ENCODE peak calls at places on chromosomes 11 and 22, in ten cellular contexts. H is A549, K is transverse colon, P is tibial nerve, L is sigmoid colon, Y is esophagus muscularis mucosa, I is K562, G is ovary, Z is HepG2, T is suprapubic skin. R is an unnamed sample.

GRCh38 chr22:17665884-17666283 is 27.3 kb downstream of the BCL2L13 start:
- DNase-seq in H (no peak), K (no peak), P (no peak), L (no peak), Y (no peak), I (no peak), G (no peak), Z (no peak), T (no peak), R (no peak)

GRCh38 chr11:122180435-122180834 is 64.4 kb upstream of the BLID start:
- DNase-seq in H (no peak), K (no peak), P (no peak), L (no peak), Y (no peak), I (no peak), G (no peak), Z (no peak), T (no peak), R (no peak)

GRCh38 chr22:35900483-35901168 is 128.0 kb downstream of the RBFOX2 start:
- DNase-seq in H (no peak), K (no peak), P (no peak), L (no peak), Y (no peak), I (no peak), G (no peak), Z (no peak), T (no peak), R (no peak)

GRCh38 chr11:62555464-62556092 is 9.0 kb upstream of the AHNAK start:
- DNase-seq in H (peak; percentile 26), K (peak; percentile 74), P (no peak), L (peak; percentile 76), Y (no peak), I (peak; percentile 56), G (no peak), Z (no peak), T (peak; percentile 74), R (no peak)

GRCh38 chr11:12175694-12176241 is 65.4 kb downstream of the MICAL2 start:
- DNase-seq in H (peak; percentile 66), K (no peak), P (no peak), L (no peak), Y (no peak), I (peak; percentile 44), G (no peak), Z (no peak), T (no peak), R (no peak)

GRCh38 chr22:30860176-30861105 is 108.1 kb downstream of the MORC2 start:
- DNase-seq in H (no peak), K (no peak), P (no peak), L (no peak), Y (peak; percentile 83), I (no peak), G (no peak), Z (no peak), T (peak; percentile 30), R (peak; percentile 17)

GRCh38 chr11:3627291-3627690 is 14.5 kb downstream of the ART5 start:
- DNase-seq in H (no peak), K (no peak), P (no peak), L (no peak), Y (no peak), I (no peak), G (no peak), Z (no peak), T (no peak), R (no peak)

GRCh38 chr11:107665016-107665415 is 46.8 kb downstream of the SLN start:
- DNase-seq in H (no peak), K (no peak), P (no peak), L (no peak), Y (peak; percentile 45), I (no peak), G (no peak), Z (no peak), T (no peak), R (no peak)

GRCh38 chr11:65593518-65594414 is 1.8 kb downstream of the KCNK7 start:
- DNase-seq in H (no peak), K (peak; percentile 49), P (no peak), L (peak; percentile 75), Y (no peak), I (peak; percentile 64), G (no peak), Z (no peak), T (no peak), R (no peak)

GRCh38 chr11:120023120-120023519 is 114.8 kb downstream of the TRIM29 start:
- DNase-seq in H (no peak), K (no peak), P (no peak), L (no peak), Y (no peak), I (no peak), G (no peak), Z (no peak), T (no peak), R (no peak)

GRCh38 chr11:12248330-12248729 is 129.0 kb upstream of the PARVA start:
- DNase-seq in H (no peak), K (peak; percentile 92), P (peak; percentile 72), L (peak; percentile 92), Y (no peak), I (no peak), G (peak; percentile 73), Z (peak; percentile 69), T (no peak), R (peak; percentile 98)

GRCh38 chr11:15865212-15865987 is 490.9 kb downstream of the SOX6 start:
- DNase-seq in H (no peak), K (no peak), P (no peak), L (no peak), Y (no peak), I (no peak), G (no peak), Z (no peak), T (no peak), R (no peak)

GRCh38 chr11:112392860-112393259 is 132.2 kb upstream of the PLET1 start:
- DNase-seq in H (no peak), K (no peak), P (no peak), L (no peak), Y (no peak), I (no peak), G (no peak), Z (no peak), T (no peak), R (no peak)

DNA sequence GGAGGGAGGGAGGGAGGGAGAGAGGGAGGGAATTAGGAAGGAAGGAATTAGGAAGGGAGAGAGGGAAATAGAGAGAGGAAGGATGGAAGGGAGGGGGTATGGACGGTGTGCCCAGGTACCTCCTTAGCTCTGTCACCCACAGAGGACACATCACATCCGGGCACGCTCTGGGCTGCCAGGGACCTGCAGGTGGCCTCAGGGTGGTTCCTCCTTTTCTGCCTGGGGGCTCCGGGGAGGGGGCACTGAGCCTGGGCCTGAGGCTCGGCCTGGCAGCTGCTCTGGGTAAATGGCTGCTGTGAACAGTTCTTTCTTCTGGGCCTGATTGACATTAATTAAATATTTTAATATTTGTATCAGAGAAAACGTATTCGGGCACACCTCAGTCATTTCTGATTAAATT is 733.5 kb downstream of the BRD1 start:
- DNase-seq in H (no peak), K (no peak), P (no peak), L (no peak), Y (no peak), I (no peak), G (no peak), Z (no peak), T (no peak), R (no peak)
- TF ChIP-seq CTCF in H (no peak), K (no peak), P (no peak), L (no peak), Y (no peak), I (no peak), G (no peak), Z (no peak), T (no peak), R (no peak)

DNA sequence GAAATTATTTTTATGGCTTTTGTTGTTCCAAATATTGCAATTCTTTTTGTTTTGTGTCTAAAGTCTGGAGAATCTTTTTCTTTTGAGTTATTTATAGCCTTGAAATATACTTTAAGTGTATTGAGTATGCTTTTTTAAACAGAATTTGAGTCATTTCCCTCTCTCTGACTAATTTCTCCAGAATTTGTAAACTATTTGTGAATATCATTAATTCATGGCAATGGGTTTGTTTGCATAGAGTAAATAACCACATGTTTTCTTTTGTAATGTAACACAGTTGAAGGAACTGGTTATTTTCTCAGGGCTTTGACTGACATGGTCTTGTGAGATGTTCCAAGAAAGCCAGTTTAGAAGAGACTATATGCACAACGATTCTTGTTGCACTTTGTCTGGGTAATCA is 30.9 kb upstream of the MPEG1 start:
- DNase-seq in H (no peak), K (no peak), P (no peak), L (no peak), Y (no peak), I (no peak), G (no peak), Z (no peak), T (no peak), R (no peak)
- TF ChIP-seq EP300 in H (no peak), K (no peak), P (no peak), L (no peak), Y (no peak), I (no peak), G (no peak), Z (no peak), T (no peak), R (no peak)

DNA sequence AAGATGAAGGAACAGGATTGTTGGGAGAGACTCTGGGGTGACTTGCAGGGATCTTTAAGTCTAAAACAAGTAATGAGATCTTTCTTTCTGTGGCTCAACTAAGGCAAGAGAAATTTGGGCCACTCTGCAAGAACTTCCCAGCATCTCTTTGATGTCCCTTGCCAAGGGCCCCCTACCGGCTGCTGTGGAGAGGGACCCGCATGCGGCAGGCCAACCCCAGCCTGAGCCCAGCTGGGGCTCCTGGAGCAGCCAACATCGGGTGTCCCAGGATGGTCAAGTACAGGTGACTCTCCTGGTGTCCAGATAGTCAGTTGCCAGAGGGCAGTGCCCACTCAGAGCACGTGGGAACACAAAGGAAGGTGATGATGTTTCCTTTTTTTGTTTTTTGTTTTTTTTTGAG is 363.2 kb downstream of the TBC1D22A start:
- DNase-seq in H (peak; percentile 28), K (no peak), P (no peak), L (no peak), Y (no peak), I (peak; percentile 44), G (no peak), Z (no peak), T (peak; percentile 47), R (no peak)
- TF ChIP-seq CTCF in H (peak; percentile 24), K (no peak), P (no peak), L (no peak), Y (no peak), I (peak; percentile 61), G (no peak), Z (peak; percentile 25), T (no peak), R (no peak)

DNA sequence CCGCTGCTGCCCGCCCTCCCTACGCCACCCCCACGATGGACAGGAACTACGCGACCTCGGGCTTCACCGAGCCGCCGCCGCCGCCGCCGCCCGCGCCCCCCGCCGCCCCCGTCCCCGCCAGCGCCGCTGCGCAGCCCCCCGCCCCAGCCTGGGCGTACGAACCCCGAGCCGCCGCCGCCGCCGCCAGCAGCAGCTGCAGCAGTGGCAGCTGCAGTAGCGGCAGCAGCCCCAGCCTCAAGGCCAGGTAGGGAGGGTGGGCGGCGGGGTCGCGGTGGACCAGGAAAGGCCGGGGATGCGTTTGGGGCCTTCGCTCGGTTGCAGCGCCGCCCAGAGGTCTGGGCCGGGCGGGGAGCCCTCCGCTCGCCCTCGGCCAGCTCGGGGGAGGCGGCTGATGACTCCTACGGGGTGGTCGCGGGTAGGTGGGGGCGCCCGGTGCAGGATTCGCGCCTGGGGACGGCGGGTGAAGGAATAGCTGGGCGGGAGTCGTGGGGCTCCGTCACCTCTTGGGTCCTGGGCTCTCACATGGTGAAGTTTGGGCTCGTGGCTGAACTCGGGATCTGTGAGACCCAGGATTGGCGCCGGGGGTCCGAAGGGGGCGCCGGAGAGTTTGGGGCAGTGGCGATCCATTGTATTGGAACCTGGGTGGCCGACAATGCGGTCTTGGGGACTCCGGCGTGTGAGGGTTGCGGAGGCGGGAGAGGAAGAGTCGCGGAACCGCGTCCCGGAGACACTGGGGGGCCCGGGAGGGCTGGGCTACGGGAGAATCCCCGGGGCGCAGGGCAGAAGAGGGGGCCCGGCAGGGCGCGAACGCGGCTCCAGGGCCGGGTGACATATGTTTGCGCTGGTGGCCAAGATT is 708 bp downstream of the QSER1 start:
- DNase-seq in H (peak; percentile 43), K (peak; percentile 55), P (peak; percentile 29), L (peak; percentile 68), Y (no peak), I (peak; percentile 84), G (peak; percentile 71), Z (peak; percentile 58), T (peak; percentile 75), R (peak; percentile 43)
- TF ChIP-seq EP300 in H (no peak), K (no peak), P (no peak), L (no peak), Y (no peak), I (no peak), G (no peak), Z (no peak), T (no peak), R (no peak)

R was measured in stomach.